ENCODE peak calls at places on chromosomes 1 and 21, in five cellular contexts. One of them, this sample, is unnamed.

GRCh38 chr1:32351859-32352745 is 10.2 kb downstream of the FAM229A start:
- DNase-seq in SK-N-SH: peak
- DNase-seq in fibroblast of the aortic adventitia: peak
- DNase-seq in AG10803: peak
- DNase-seq in AG09309: no peak
- DNase-seq in this sample: no peak

GRCh38 chr1:227732586-227733308 is 2.4 kb downstream of the JMJD4 start:
- DNase-seq in SK-N-SH: no peak
- DNase-seq in fibroblast of the aortic adventitia: no peak
- DNase-seq in AG10803: no peak
- DNase-seq in AG09309: no peak
- DNase-seq in this sample: no peak

GRCh38 chr1:199490804-199491527 is 536.5 kb upstream of the NR5A2 start:
- DNase-seq in SK-N-SH: peak
- DNase-seq in fibroblast of the aortic adventitia: peak
- DNase-seq in AG10803: peak
- DNase-seq in AG09309: peak
- DNase-seq in this sample: peak

GRCh38 chr1:234396871-234397270 is 23.6 kb downstream of the COA6 start:
- DNase-seq in SK-N-SH: no peak
- DNase-seq in fibroblast of the aortic adventitia: no peak
- DNase-seq in AG10803: no peak
- DNase-seq in AG09309: no peak
- DNase-seq in this sample: no peak

GRCh38 chr1:87182611-87183010 is 146.1 kb upstream of the LMO4 start:
- DNase-seq in SK-N-SH: no peak
- DNase-seq in fibroblast of the aortic adventitia: no peak
- DNase-seq in AG10803: no peak
- DNase-seq in AG09309: no peak
- DNase-seq in this sample: no peak

GRCh38 chr1:211577826-211578639 is 928 bp downstream of the SLC30A1 start:
- DNase-seq in SK-N-SH: peak
- DNase-seq in fibroblast of the aortic adventitia: peak
- DNase-seq in AG10803: peak
- DNase-seq in AG09309: no peak
- DNase-seq in this sample: no peak

GRCh38 chr1:235156745-235157144 is 4.3 kb downstream of the RBM34 start:
- DNase-seq in SK-N-SH: no peak
- DNase-seq in fibroblast of the aortic adventitia: no peak
- DNase-seq in AG10803: no peak
- DNase-seq in AG09309: no peak
- DNase-seq in this sample: no peak

GRCh38 chr1:26521669-26522030 is 7.9 kb upstream of the RPS6KA1 start:
- DNase-seq in SK-N-SH: no peak
- DNase-seq in fibroblast of the aortic adventitia: no peak
- DNase-seq in AG10803: no peak
- DNase-seq in AG09309: no peak
- DNase-seq in this sample: no peak

GRCh38 chr1:186747661-186748060 is 67.4 kb upstream of the PTGS2 start:
- DNase-seq in SK-N-SH: no peak
- DNase-seq in fibroblast of the aortic adventitia: no peak
- DNase-seq in AG10803: no peak
- DNase-seq in AG09309: no peak
- DNase-seq in this sample: no peak

GRCh38 chr1:174958396-174958795 is 41.4 kb upstream of the CACYBP start:
- DNase-seq in SK-N-SH: no peak
- DNase-seq in fibroblast of the aortic adventitia: peak
- DNase-seq in AG10803: no peak
- DNase-seq in AG09309: no peak
- DNase-seq in this sample: no peak

GRCh38 chr1:243882276-243882675 is 32.2 kb upstream of the AKT3 start:
- DNase-seq in SK-N-SH: no peak
- DNase-seq in fibroblast of the aortic adventitia: peak
- DNase-seq in AG10803: peak
- DNase-seq in AG09309: peak
- DNase-seq in this sample: no peak

GRCh38 chr1:36657826-36658225 is 175.1 kb upstream of the CSF3R start:
- DNase-seq in SK-N-SH: no peak
- DNase-seq in fibroblast of the aortic adventitia: no peak
- DNase-seq in AG10803: no peak
- DNase-seq in AG09309: no peak
- DNase-seq in this sample: no peak

GRCh38 chr1:53892911-53893310 is 1.1 kb upstream of the DIO1 start:
- DNase-seq in SK-N-SH: no peak
- DNase-seq in fibroblast of the aortic adventitia: no peak
- DNase-seq in AG10803: no peak
- DNase-seq in AG09309: no peak
- DNase-seq in this sample: no peak

GRCh38 chr1:150973826-150974579 is 632 bp downstream of the CERS2 start:
- DNase-seq in SK-N-SH: peak
- DNase-seq in fibroblast of the aortic adventitia: no peak
- DNase-seq in AG10803: peak
- DNase-seq in AG09309: no peak
- DNase-seq in this sample: no peak

GRCh38 chr1:155078496-155079209 is at the start of gene EFNA3:
- DNase-seq in SK-N-SH: peak
- DNase-seq in fibroblast of the aortic adventitia: peak
- DNase-seq in AG10803: peak
- DNase-seq in AG09309: no peak
- DNase-seq in this sample: no peak

GRCh38 chr1:155080250-155081228 is 1.9 kb downstream of the EFNA3 start:
- DNase-seq in SK-N-SH: peak
- DNase-seq in fibroblast of the aortic adventitia: no peak
- DNase-seq in AG10803: no peak
- DNase-seq in AG09309: no peak
- DNase-seq in this sample: no peak

GRCh38 chr1:155079210-155079486 is 511 bp downstream of the EFNA3 start:
- DNase-seq in SK-N-SH: no peak
- DNase-seq in fibroblast of the aortic adventitia: no peak
- DNase-seq in AG10803: no peak
- DNase-seq in AG09309: no peak
- DNase-seq in this sample: no peak

GRCh38 chr1:155077758-155078495 is 710 bp upstream of the EFNA3 start:
- DNase-seq in SK-N-SH: no peak
- DNase-seq in fibroblast of the aortic adventitia: no peak
- DNase-seq in AG10803: no peak
- DNase-seq in AG09309: no peak
- DNase-seq in this sample: no peak

DNA sequence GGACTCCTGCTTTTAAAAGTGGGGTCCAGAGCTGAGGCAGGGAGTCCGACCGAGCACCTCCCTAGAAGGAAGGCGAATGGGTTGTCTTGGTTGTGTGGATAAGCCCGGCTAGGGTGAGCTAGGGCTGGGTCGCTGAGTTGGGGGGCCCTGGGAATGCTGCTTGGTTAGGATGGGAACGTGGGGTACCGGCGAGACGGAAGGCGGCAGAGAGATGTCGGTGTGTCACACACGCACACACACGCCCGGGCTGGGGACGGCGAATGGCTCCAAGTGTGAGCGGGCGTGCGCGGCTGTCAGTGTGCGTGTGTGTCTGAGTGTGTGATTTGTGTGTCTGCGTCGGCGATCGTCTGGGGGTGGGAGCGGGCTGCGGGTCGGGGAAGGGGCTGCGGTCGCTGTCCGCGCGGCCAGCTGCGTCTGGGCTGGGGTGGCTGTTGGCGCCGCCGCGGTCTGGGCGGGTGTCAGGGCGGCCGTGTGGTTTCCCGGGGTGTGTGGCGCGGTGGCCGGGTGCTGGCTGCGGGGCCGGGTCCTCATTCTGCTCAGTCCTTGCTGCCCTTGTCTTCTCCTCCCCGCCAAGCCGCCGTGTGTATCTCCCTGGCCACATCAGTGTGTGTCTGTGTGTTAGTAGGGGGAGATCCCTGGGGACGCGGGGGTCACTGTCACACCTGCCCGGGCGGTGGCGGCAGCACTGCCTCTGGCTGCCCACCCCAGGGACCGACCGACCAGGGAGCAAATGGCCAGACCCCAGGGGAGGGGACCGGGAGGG is 1.0 kb downstream of the EFNA3 start:
- DNase-seq in SK-N-SH: peak
- DNase-seq in fibroblast of the aortic adventitia: no peak
- DNase-seq in AG10803: no peak
- DNase-seq in AG09309: no peak
- DNase-seq in this sample: no peak
- H3K4me3 ChIP-seq in SK-N-SH: peak
- H3K4me3 ChIP-seq in fibroblast of the aortic adventitia: no peak
- H3K4me3 ChIP-seq in AG10803: no peak
- H3K4me3 ChIP-seq in AG09309: no peak
- H3K4me3 ChIP-seq in this sample: no peak

DNA sequence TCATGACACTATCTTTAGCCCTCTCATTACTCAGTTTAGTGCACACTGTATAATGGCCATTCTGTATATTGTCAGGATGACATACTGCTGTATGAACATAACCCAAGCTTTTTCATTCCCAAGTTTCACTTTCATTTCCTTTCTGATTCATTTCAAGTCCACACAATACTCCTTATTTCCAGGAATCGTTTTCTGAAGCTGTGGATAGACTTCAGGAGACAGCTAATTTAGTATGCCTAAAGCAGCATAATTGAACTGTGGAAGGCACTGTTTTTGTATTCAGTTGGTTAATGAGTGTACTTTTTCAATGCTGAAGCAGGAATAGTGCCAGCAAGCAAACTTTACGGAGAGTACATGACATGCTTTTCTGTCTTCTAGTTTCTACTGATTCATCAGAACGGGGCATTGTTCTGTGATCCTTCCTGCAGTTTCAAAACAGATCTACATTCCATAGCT is 578.5 kb upstream of the ZP4 start:
- DNase-seq in SK-N-SH: no peak
- DNase-seq in fibroblast of the aortic adventitia: peak
- DNase-seq in AG10803: no peak
- DNase-seq in AG09309: no peak
- DNase-seq in this sample: no peak
- H3K4me3 ChIP-seq in SK-N-SH: no peak
- H3K4me3 ChIP-seq in fibroblast of the aortic adventitia: peak
- H3K4me3 ChIP-seq in AG10803: no peak
- H3K4me3 ChIP-seq in AG09309: peak
- H3K4me3 ChIP-seq in this sample: no peak

GRCh38 chr1:65265296-65266271 is 43.8 kb upstream of the DNAJC6 start:
- DNase-seq in SK-N-SH: peak
- DNase-seq in fibroblast of the aortic adventitia: peak
- DNase-seq in AG10803: peak
- DNase-seq in AG09309: no peak
- DNase-seq in this sample: no peak
- H3K4me3 ChIP-seq in SK-N-SH: peak
- H3K4me3 ChIP-seq in fibroblast of the aortic adventitia: peak
- H3K4me3 ChIP-seq in AG10803: peak
- H3K4me3 ChIP-seq in AG09309: peak
- H3K4me3 ChIP-seq in this sample: peak

GRCh38 chr21:16533692-16534407 is 804.1 kb downstream of the USP25 start:
- DNase-seq in SK-N-SH: no peak
- DNase-seq in fibroblast of the aortic adventitia: no peak
- DNase-seq in AG10803: no peak
- DNase-seq in AG09309: no peak
- DNase-seq in this sample: no peak
- H3K4me3 ChIP-seq in SK-N-SH: peak
- H3K4me3 ChIP-seq in fibroblast of the aortic adventitia: peak
- H3K4me3 ChIP-seq in AG10803: peak
- H3K4me3 ChIP-seq in AG09309: peak
- H3K4me3 ChIP-seq in this sample: no peak

This sample was measured in retinal pigment epithelial cell.